ENCODE peak calls at places on chromosomes 6 and 20, in seven cellular contexts. B is lower lobe of right lung; A is suprapubic skin; I is CD8-positive, alpha-beta memory T cell; P is adrenal gland; S is Panc1; W is NT2/D1. Q is an unnamed sample.

GRCh38 chr6:26195376-26195923 is 108.2 kb downstream of the HFE start:
- DNase-seq in I (peak; percentile 80), W (no peak), A (peak; percentile 90), S (peak; percentile 80), P (peak; percentile 97), B (peak; percentile 95), Q (peak; percentile 81)

GRCh38 chr20:36647194-36648121 is 1.5 kb upstream of the SLA2 start:
- DNase-seq in W (no peak), A (no peak), S (no peak), P (no peak), I (no peak), B (no peak), Q (peak; percentile 51)

GRCh38 chr6:2674857-2675256 is 75.9 kb downstream of the MYLK4 start:
- DNase-seq in S (no peak), B (no peak), W (no peak), P (no peak), I (no peak), A (no peak), Q (no peak)

GRCh38 chr6:1590580-1590979 is 19.1 kb upstream of the FOXC1 start:
- DNase-seq in S (no peak), W (no peak), P (no peak), B (no peak), I (no peak), A (no peak), Q (no peak)

GRCh38 chr6:166325383-166326042 is 16.8 kb downstream of the SFT2D1 start:
- DNase-seq in S (no peak), A (no peak), P (no peak), W (no peak), B (no peak), I (no peak), Q (no peak)

GRCh38 chr20:11207749-11208502 is 534.1 kb upstream of the JAG1 start:
- DNase-seq in P (no peak), A (no peak), B (no peak), S (no peak), I (no peak), W (no peak), Q (no peak)

GRCh38 chr6:125791820-125792165 is 1.0 kb downstream of the NCOA7 start:
- DNase-seq in S (no peak), W (no peak), B (no peak), I (no peak), P (no peak), A (no peak), Q (no peak)

GRCh38 chr6:32086661-32087573 is 22.2 kb downstream of the TNXB start:
- DNase-seq in S (no peak), P (peak; percentile 54), W (no peak), I (no peak), B (no peak), A (peak; percentile 64), Q (no peak)

GRCh38 chr6:151722342-151722741 is 85.1 kb upstream of the ESR1 start:
- DNase-seq in P (no peak), I (no peak), W (no peak), S (no peak), B (no peak), A (no peak), Q (no peak)

GRCh38 chr20:38833154-38833856 is 27.8 kb downstream of the PPP1R16B start:
- DNase-seq in P (no peak), B (no peak), A (no peak), I (no peak), W (no peak), S (no peak), Q (no peak)

GRCh38 chr6:27250955-27251671 is 3.6 kb downstream of the PRSS16 start:
- DNase-seq in I (peak; percentile 53), A (peak; percentile 77), P (peak; percentile 66), S (no peak), B (peak; percentile 95), W (peak; percentile 72), Q (peak; percentile 90)

GRCh38 chr6:6758915-6759654 is 170.6 kb downstream of the LY86 start:
- DNase-seq in S (no peak), I (no peak), P (peak; percentile 66), W (peak; percentile 60), A (peak; percentile 74), B (no peak), Q (peak; percentile 69)

GRCh38 chr6:131116321-131116720 is 18.9 kb upstream of the AKAP7 start:
- DNase-seq in A (no peak), S (no peak), P (no peak), W (no peak), I (no peak), B (no peak), Q (no peak)

GRCh38 chr6:114260810-114261209 is 82.0 kb downstream of the HS3ST5 start:
- DNase-seq in B (no peak), P (no peak), I (no peak), W (no peak), A (no peak), S (no peak), Q (no peak)

GRCh38 chr20:43755851-43756250 is 29.0 kb upstream of the GTSF1L start:
- DNase-seq in S (no peak), B (no peak), P (no peak), I (no peak), A (no peak), W (no peak), Q (no peak)

GRCh38 chr6:134550604-134551003 is 232.7 kb upstream of the SGK1 start:
- DNase-seq in S (peak; percentile 83), A (no peak), W (no peak), B (no peak), P (no peak), I (no peak), Q (no peak)

GRCh38 chr6:155154158-155154830 is 109.5 kb upstream of the CLDN20 start:
- DNase-seq in S (no peak), W (no peak), B (no peak), I (no peak), A (no peak), P (no peak), Q (no peak)

GRCh38 chr6:136347847-136348246 is 58.2 kb upstream of the BCLAF1 start:
- DNase-seq in W (no peak), A (peak; percentile 74), B (peak; percentile 80), P (no peak), S (no peak), I (no peak), Q (no peak)

GRCh38 chr6:24963887-24964570 is 28.3 kb upstream of the RIPOR2 start:
- DNase-seq in P (no peak), B (no peak), I (no peak), S (no peak), W (no peak), A (no peak), Q (no peak)

GRCh38 chr6:24969343-24969860 is 33.6 kb upstream of the RIPOR2 start:
- DNase-seq in S (no peak), W (no peak), I (no peak), A (no peak), P (no peak), B (no peak), Q (no peak)

GRCh38 chr6:24971067-24971466 is 35.3 kb upstream of the RIPOR2 start:
- DNase-seq in W (no peak), B (no peak), I (no peak), S (no peak), A (no peak), P (no peak), Q (no peak)

GRCh38 chr6:24972551-24972950 is 36.8 kb upstream of the RIPOR2 start:
- DNase-seq in S (no peak), W (no peak), I (no peak), P (no peak), B (no peak), A (no peak), Q (no peak)

GRCh38 chr6:24968711-24969110 is 33.0 kb upstream of the RIPOR2 start:
- DNase-seq in A (no peak), S (no peak), W (no peak), I (no peak), P (no peak), B (no peak), Q (no peak)
- H3K4me1 ChIP-seq in A (peaks cover 2% of the 10 kb centered on the region), S (no peaks in the 10 kb centered on the region), W (peaks cover 3% of the 10 kb centered on the region), I (peaks cover 59% of the 10 kb centered on the region), P (no peaks in the 10 kb centered on the region), B (no peaks in the 10 kb centered on the region), Q (no peaks in the 10 kb centered on the region)

GRCh38 chr6:167426074-167426473 is 101.2 kb downstream of the TTLL2 start:
- DNase-seq in A (no peak), W (no peak), B (no peak), P (no peak), S (no peak), I (no peak), Q (peak; percentile 34)

GRCh38 chr6:167424060-167424673 is 99.3 kb downstream of the TTLL2 start:
- DNase-seq in W (no peak), A (no peak), B (no peak), P (no peak), I (no peak), S (no peak), Q (no peak)

GRCh38 chr6:167424700-167425099 is 99.8 kb downstream of the TTLL2 start:
- DNase-seq in S (no peak), B (no peak), I (no peak), W (no peak), P (no peak), A (no peak), Q (no peak)

GRCh38 chr6:167428664-167429063 is 103.8 kb downstream of the TTLL2 start:
- DNase-seq in B (no peak), W (no peak), A (no peak), S (no peak), I (no peak), P (no peak), Q (no peak)

GRCh38 chr6:167426620-167427019 is 101.7 kb downstream of the TTLL2 start:
- DNase-seq in W (no peak), A (no peak), B (no peak), I (no peak), S (no peak), P (no peak), Q (no peak)
- H3K9me3 ChIP-seq in W (peaks cover 4% of the 10 kb centered on the region), A (no peaks in the 10 kb centered on the region), B (no peaks in the 10 kb centered on the region), I (no peaks in the 10 kb centered on the region), S (no peaks in the 10 kb centered on the region), P (no peaks in the 10 kb centered on the region), Q (no peaks in the 10 kb centered on the region)

GRCh38 chr6:157272866-157273755 is 50.2 kb downstream of the TMEM242 start:
- DNase-seq in W (no peak), B (no peak), I (no peak), S (no peak), A (no peak), P (no peak), Q (peak; percentile 54)
- H3K4me3 ChIP-seq in W (no peak overlapping the region), B (no peak overlapping the region), I (no peak overlapping the region), S (no peak overlapping the region), A (no peak overlapping the region), P (no peak overlapping the region), Q (no peak overlapping the region)

GRCh38 chr6:52135217-52135616 is 47.8 kb upstream of the PKHD1 start:
- DNase-seq in P (no peak), B (no peak), W (no peak), S (no peak), I (no peak), A (no peak), Q (no peak)

GRCh38 chr6:52133326-52133725 is 45.9 kb upstream of the PKHD1 start:
- DNase-seq in P (no peak), W (no peak), S (no peak), I (no peak), A (no peak), B (no peak), Q (no peak)

GRCh38 chr6:52136055-52136454 is 48.6 kb upstream of the PKHD1 start:
- DNase-seq in S (no peak), B (no peak), W (no peak), A (no peak), I (no peak), P (no peak), Q (no peak)

GRCh38 chr6:52130440-52130839 is 43.0 kb upstream of the PKHD1 start:
- DNase-seq in S (no peak), B (no peak), I (no peak), A (no peak), W (no peak), P (no peak), Q (no peak)

GRCh38 chr6:52132326-52132725 is 44.9 kb upstream of the PKHD1 start:
- DNase-seq in S (no peak), W (no peak), A (no peak), P (no peak), B (no peak), I (no peak), Q (no peak)
- H3K4me1 ChIP-seq in S (no peaks in the 10 kb centered on the region), W (no peaks in the 10 kb centered on the region), A (no peaks in the 10 kb centered on the region), P (no peaks in the 10 kb centered on the region), B (no peaks in the 10 kb centered on the region), I (no peaks in the 10 kb centered on the region), Q (no peaks in the 10 kb centered on the region)